ENCODE peak calls at places on chromosomes 4 and X, in four cellular contexts. K is NCI-H524 treated with DMSO at 0.1 percent for 48 hours; A is stimulated activated naive CD4-positive, alpha-beta T cell; X is A172. Q is an unnamed sample.

GRCh38 chr4:122921971-122922876 is at the start of gene NUDT6:
- DNase-seq in K (peak), X (peak), A (peak), Q (peak)

GRCh38 chrX:70504772-70505450 is 60.3 kb downstream of the DLG3 start:
- DNase-seq in K (no peak), A (no peak), X (no peak), Q (peak)

GRCh38 chrX:39499996-39500395 is 597.8 kb downstream of the BCOR start:
- DNase-seq in X (no peak), K (no peak), A (no peak), Q (no peak)

GRCh38 chr4:21858971-21859370 is 89.6 kb downstream of the KCNIP4 start:
- DNase-seq in A (no peak), K (no peak), X (peak), Q (no peak)

GRCh38 chr4:104064650-104065577 is 345.1 kb upstream of the TACR3 start:
- DNase-seq in K (no peak), X (peak), A (no peak), Q (peak)

GRCh38 chr4:22003878-22004277 is 55.3 kb upstream of the KCNIP4 start:
- DNase-seq in K (no peak), A (no peak), X (no peak), Q (peak)

GRCh38 chrX:9765072-9765736 is 443 bp downstream of the GPR143 start:
- DNase-seq in K (no peak), A (no peak), X (no peak), Q (no peak)

GRCh38 chr4:82560853-82561744 is 689 bp downstream of the TMEM150C start:
- DNase-seq in X (no peak), K (no peak), A (no peak), Q (no peak)

GRCh38 chr4:6641164-6641970 is 882 bp downstream of the MRFAP1 start:
- DNase-seq in X (peak), K (no peak), A (peak), Q (peak)

GRCh38 chrX:6718766-6719165 is 183.8 kb upstream of the VCX3A start:
- DNase-seq in K (no peak), X (no peak), A (no peak), Q (no peak)

Q was measured in RKO.